ENCODE peak calls at places on chromosomes 2 and 18, in five cellular contexts. I, N, O, P and Q are unnamed samples.

GRCh38 chr2:98487806-98488189 is 43.1 kb downstream of the INPP4A start:
- DNase-seq in O (peak), P (no peak), N (no peak), I (no peak), Q (peak)

GRCh38 chr2:144946263-144946662 is 426.3 kb upstream of the ZEB2 start:
- DNase-seq in N (no peak), I (no peak), O (no peak), P (no peak), Q (no peak)

GRCh38 chr2:133790706-133791105 is 222.4 kb upstream of the NCKAP5 start:
- DNase-seq in I (no peak), P (no peak), O (no peak), N (no peak), Q (no peak)

GRCh38 chr2:230457073-230457768 is 41.2 kb downstream of the SP100 start:
- DNase-seq in N (no peak), I (no peak), O (no peak), P (no peak), Q (no peak)

GRCh38 chr2:190320696-190321095 is 1.1 kb upstream of the HIBCH start:
- DNase-seq in P (no peak), O (no peak), I (no peak), N (no peak), Q (no peak)

GRCh38 chr2:75787532-75788132 is 76.9 kb upstream of the GCFC2 start:
- DNase-seq in O (peak), P (no peak), N (no peak), I (peak), Q (peak)

GRCh38 chr2:12456293-12457151 is 260.2 kb upstream of the TRIB2 start:
- DNase-seq in N (peak), P (no peak), I (peak), O (peak), Q (no peak)

GRCh38 chr2:47012866-47013265 is 97.3 kb upstream of the MCFD2 start:
- DNase-seq in O (no peak), N (no peak), P (no peak), I (no peak), Q (no peak)

GRCh38 chr18:78737006-78737915 is 242.4 kb upstream of the SALL3 start:
- DNase-seq in I (no peak), O (no peak), P (no peak), N (peak), Q (no peak)

GRCh38 chr2:64730551-64731305 is 77.0 kb upstream of the SERTAD2 start:
- DNase-seq in N (peak), P (peak), I (peak), O (peak), Q (peak)

GRCh38 chr2:175687465-175687864 is 314.6 kb downstream of the LNPK start:
- DNase-seq in I (peak), N (no peak), P (no peak), O (no peak), Q (no peak)

GRCh38 chr2:55159037-55159651 is 72.9 kb downstream of the CLHC1 start:
- DNase-seq in P (no peak), O (no peak), N (no peak), I (no peak), Q (peak)

GRCh38 chr2:177828546-177828945 is 244.0 kb downstream of the PDE11A start:
- DNase-seq in O (no peak), N (no peak), P (no peak), I (no peak), Q (no peak)

GRCh38 chr2:12567411-12567810 is 149.3 kb upstream of the TRIB2 start:
- DNase-seq in O (no peak), N (no peak), I (no peak), P (no peak), Q (no peak)

GRCh38 chr2:73825408-73825807 is 3.4 kb upstream of the STAMBP start:
- DNase-seq in I (no peak), P (no peak), N (no peak), O (no peak), Q (no peak)

GRCh38 chr18:75507636-75508035 is 80.1 kb upstream of the SMIM21 start:
- DNase-seq in O (no peak), I (no peak), P (no peak), N (no peak), Q (no peak)

GRCh38 chr2:11004206-11004605 is 92.5 kb downstream of the KCNF1 start:
- DNase-seq in I (no peak), P (no peak), N (no peak), O (no peak), Q (no peak)

GRCh38 chr2:112623913-112624777 is 21.6 kb upstream of the SLC20A1 start:
- DNase-seq in P (no peak), O (peak), N (no peak), I (no peak), Q (no peak)

GRCh38 chr2:120177011-120177621 is 46.1 kb downstream of the TMEM185B start:
- DNase-seq in O (no peak), I (no peak), P (no peak), N (peak), Q (no peak)

GRCh38 chr2:137928547-137929503 is 35.4 kb upstream of the HNMT start:
- DNase-seq in P (no peak), I (no peak), O (peak), N (no peak), Q (no peak)

GRCh38 chr2:233479616-233480489 is 86.7 kb downstream of the USP40 start:
- DNase-seq in O (no peak), N (no peak), P (no peak), I (no peak), Q (no peak)

GRCh38 chr2:120774557-120775160 is 39.0 kb downstream of the GLI2 start:
- DNase-seq in O (no peak), I (no peak), P (no peak), N (no peak), Q (no peak)

GRCh38 chr2:86253424-86253823 is 54.2 kb downstream of the MRPL35 start:
- DNase-seq in O (no peak), N (no peak), P (no peak), I (no peak), Q (no peak)

GRCh38 chr18:1302861-1303260 is 398.2 kb downstream of the ADCYAP1 start:
- DNase-seq in I (no peak), O (no peak), P (no peak), N (no peak), Q (no peak)

GRCh38 chr2:149598014-149598395 is 10.4 kb upstream of the MMADHC start:
- DNase-seq in N (no peak), O (no peak), I (no peak), P (no peak), Q (no peak)

GRCh38 chr18:24987933-24988840 is 363.8 kb downstream of the ZNF521 start:
- DNase-seq in O (no peak), I (no peak), N (peak), P (no peak), Q (no peak)

GRCh38 chr2:144378551-144378950 is 141.4 kb downstream of the ZEB2 start:
- DNase-seq in I (no peak), P (no peak), O (no peak), N (no peak), Q (no peak)

GRCh38 chr2:217823626-217824025 is 179.2 kb downstream of the TNS1 start:
- DNase-seq in I (no peak), N (no peak), P (no peak), O (no peak), Q (no peak)

GRCh38 chr2:135803276-135803675 is 33.7 kb downstream of the LCT start:
- DNase-seq in O (no peak), N (no peak), I (no peak), P (no peak), Q (no peak)

GRCh38 chr18:12029786-12030571 is 48.7 kb downstream of the IMPA2 start:
- DNase-seq in P (no peak), N (peak), I (no peak), O (no peak), Q (no peak)

GRCh38 chr18:66599190-66599589 is 4.7 kb downstream of the CDH19 start:
- DNase-seq in N (no peak), I (no peak), O (no peak), P (no peak), Q (no peak)

GRCh38 chr2:15634846-15635490 is 43.3 kb downstream of the DDX1 start:
- DNase-seq in I (no peak), N (no peak), P (no peak), O (no peak), Q (no peak)

GRCh38 chr18:48699761-48700160 is 160.9 kb downstream of the CTIF start:
- DNase-seq in P (no peak), I (no peak), N (no peak), O (no peak), Q (no peak)

GRCh38 chr18:55510809-55511208 is 77.2 kb downstream of the TCF4 start:
- DNase-seq in O (peak), N (no peak), I (no peak), P (no peak), Q (no peak)

GRCh38 chr2:232885264-232885961 is 15.3 kb downstream of the SNORC start:
- DNase-seq in O (no peak), I (no peak), N (no peak), P (no peak), Q (no peak)

GRCh38 chr2:216533504-216534068 is 34.9 kb downstream of the RPL37A start:
- DNase-seq in I (no peak), P (no peak), N (no peak), O (no peak), Q (peak)